ENCODE peak calls at places on chromosome 1, in eight cellular contexts. M is upper lobe of left lung, Y is SK-N-SH, N is K562, J is stomach, T is transverse colon, H is ovary, V is A549. K is an unnamed sample.

GRCh38 chr1:230085178-230085515 is 18.1 kb downstream of the GALNT2 start:
- DNase-seq in N (no peak), Y (no peak), H (no peak), V (no peak), M (no peak), T (no peak), J (no peak), K (no peak)

GRCh38 chr1:204147392-204148097 is 4.3 kb downstream of the ETNK2 start:
- DNase-seq in M (no peak), T (no peak), H (no peak), V (no peak), N (no peak), J (no peak), Y (no peak), K (no peak)

GRCh38 chr1:43308635-43309580 is 8.1 kb downstream of the TIE1 start:
- DNase-seq in V (no peak), H (no peak), J (no peak), Y (no peak), T (no peak), N (no peak), M (peak), K (no peak)

GRCh38 chr1:37038079-37038702 is 3.9 kb upstream of the GRIK3 start:
- DNase-seq in T (no peak), H (no peak), J (no peak), M (no peak), N (no peak), V (peak), Y (peak), K (no peak)

GRCh38 chr1:206557636-206558473 is 50.5 kb downstream of the RASSF5 start:
- DNase-seq in N (no peak), V (no peak), J (peak), M (no peak), Y (peak), T (no peak), H (no peak), K (no peak)

GRCh38 chr1:97849350-97850339 is 71.2 kb downstream of the DPYD start:
- DNase-seq in N (no peak), J (no peak), H (no peak), Y (no peak), T (no peak), V (peak), M (no peak), K (no peak)

GRCh38 chr1:20076223-20076622 is 6.2 kb downstream of the PLA2G5 start:
- DNase-seq in M (no peak), Y (no peak), J (no peak), H (no peak), N (no peak), T (no peak), V (no peak), K (no peak)

GRCh38 chr1:35561297-35561971 is 3.8 kb downstream of the NCDN start:
- DNase-seq in M (no peak), N (no peak), Y (peak), H (no peak), J (no peak), V (no peak), T (no peak), K (no peak)

GRCh38 chr1:116886532-116886931 is 23.2 kb upstream of the PTGFRN start:
- DNase-seq in H (no peak), M (no peak), Y (no peak), J (no peak), T (no peak), V (no peak), N (no peak), K (no peak)

GRCh38 chr1:30804822-30805221 is 47.2 kb upstream of the LAPTM5 start:
- DNase-seq in T (no peak), J (no peak), Y (no peak), V (no peak), H (no peak), N (no peak), M (no peak), K (no peak)

GRCh38 chr1:244704107-244704506 is 51.2 kb downstream of the DESI2 start:
- DNase-seq in T (no peak), V (no peak), M (no peak), N (no peak), J (no peak), Y (no peak), H (no peak), K (no peak)

GRCh38 chr1:85344256-85344694 is 67.8 kb upstream of the BCL10 start:
- DNase-seq in H (no peak), N (no peak), V (peak), M (no peak), Y (peak), J (peak), T (peak), K (no peak)

GRCh38 chr1:184910596-184910995 is 63.7 kb downstream of the NIBAN1 start:
- DNase-seq in Y (no peak), J (peak), N (no peak), V (no peak), H (peak), M (no peak), T (peak), K (peak)

GRCh38 chr1:216945506-216946080 is 222.4 kb upstream of the ESRRG start:
- DNase-seq in Y (no peak), J (no peak), N (no peak), M (no peak), T (no peak), H (no peak), V (no peak), K (no peak)

GRCh38 chr1:175493999-175494336 is 249.4 kb downstream of the TNR start:
- DNase-seq in J (no peak), N (no peak), H (no peak), Y (no peak), T (no peak), V (no peak), M (peak), K (no peak)

GRCh38 chr1:98046031-98046641 is 125.3 kb upstream of the DPYD start:
- DNase-seq in M (peak), J (no peak), H (no peak), T (no peak), V (no peak), Y (peak), N (no peak), K (no peak)

GRCh38 chr1:209335090-209335692 is 248.3 kb upstream of the CAMK1G start:
- DNase-seq in J (peak), H (no peak), Y (peak), T (no peak), M (no peak), V (peak), N (peak), K (peak)

GRCh38 chr1:31376374-31377134 is 3.7 kb upstream of the FABP3 start:
- DNase-seq in N (peak), Y (peak), M (no peak), H (no peak), V (peak), J (no peak), T (no peak), K (no peak)

GRCh38 chr1:168243636-168244212 is 17.9 kb downstream of the SFT2D2 start:
- DNase-seq in H (no peak), N (no peak), V (no peak), T (no peak), Y (no peak), M (no peak), J (no peak), K (no peak)

GRCh38 chr1:213977486-213977842 is 10.3 kb upstream of the PROX1 start:
- DNase-seq in M (no peak), Y (no peak), V (no peak), T (no peak), H (peak), J (peak), N (no peak), K (no peak)

GRCh38 chr1:174131032-174131638 is 28.2 kb upstream of the RABGAP1L start:
- DNase-seq in H (no peak), V (no peak), T (no peak), J (no peak), M (peak), N (no peak), Y (no peak), K (no peak)

GRCh38 chr1:77146270-77146669 is 73.0 kb downstream of the PIGK start:
- DNase-seq in H (no peak), V (no peak), M (no peak), J (no peak), T (no peak), N (no peak), Y (no peak), K (no peak)

GRCh38 chr1:215083408-215083961 is 948 bp downstream of the KCNK2 start:
- DNase-seq in H (no peak), J (no peak), V (no peak), Y (peak), T (no peak), N (no peak), M (no peak), K (peak)

GRCh38 chr1:88035578-88035977 is 648.5 kb upstream of the PKN2 start:
- DNase-seq in J (no peak), V (no peak), M (peak), T (no peak), H (no peak), Y (no peak), N (no peak), K (no peak)

GRCh38 chr1:204885790-204886189 is 15.1 kb downstream of the NFASC start:
- DNase-seq in T (no peak), N (no peak), H (no peak), V (no peak), Y (no peak), M (no peak), J (no peak), K (no peak)

DNA sequence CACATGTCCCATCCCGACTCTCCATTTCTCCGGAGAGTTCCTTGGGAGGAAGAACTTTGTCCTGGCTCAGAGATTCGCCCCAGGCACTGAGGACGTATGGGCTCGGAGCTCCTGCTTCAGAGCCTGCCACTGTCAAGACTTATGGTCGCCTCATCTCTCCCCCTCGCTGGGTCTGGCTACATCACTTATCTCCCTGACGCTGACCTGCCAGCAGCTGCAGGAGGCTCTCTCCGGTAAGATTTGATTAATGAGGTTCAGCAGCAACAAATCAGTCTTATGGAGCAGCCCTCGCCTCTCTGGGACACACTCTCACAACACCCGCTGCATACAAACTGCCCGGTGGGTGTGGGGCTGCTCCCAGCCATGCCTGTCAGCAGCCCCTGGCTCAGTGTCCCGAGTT is 297.9 kb downstream of the RRAGC start:
- DNase-seq in V (no peak), M (no peak), Y (no peak), T (no peak), J (no peak), H (no peak), N (no peak), K (no peak)
- TF ChIP-seq EP300 in V (no peak), M (no peak), Y (no peak), T (no peak), J (no peak), H (no peak), N (no peak), K (no peak)

DNA sequence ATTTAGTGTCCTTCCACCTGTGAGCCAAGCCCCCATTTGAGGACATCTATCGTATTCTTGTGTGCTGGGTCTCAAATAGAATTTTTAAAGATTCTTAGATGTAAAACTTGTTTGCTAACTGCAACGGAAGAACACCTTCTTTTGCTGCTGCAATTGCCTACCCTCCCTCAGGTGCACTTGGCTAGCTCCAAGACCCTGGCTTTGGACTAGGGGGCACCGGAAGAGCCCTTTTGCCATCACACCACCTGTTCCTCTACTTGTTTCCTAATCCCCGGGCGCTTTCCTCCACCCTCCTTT is 1.1 kb upstream of the HMGN2 start:
- DNase-seq in T (no peak), N (no peak), J (no peak), M (no peak), Y (no peak), H (no peak), V (no peak), K (no peak)
- H3K27ac ChIP-seq in T (peak), N (no peak), J (no peak), M (peak), Y (no peak), H (no peak), V (peak), K (peak)

GRCh38 chr1:12143631-12144155 is 23.1 kb upstream of the TNFRSF1B start:
- DNase-seq in T (peak), Y (no peak), H (peak), V (no peak), J (peak), N (no peak), M (no peak), K (peak)

GRCh38 chr1:12141533-12141855 is 25.3 kb upstream of the TNFRSF1B start:
- DNase-seq in Y (no peak), J (no peak), T (no peak), H (no peak), V (no peak), M (no peak), N (no peak), K (no peak)

GRCh38 chr1:12142891-12143630 is 23.7 kb upstream of the TNFRSF1B start:
- DNase-seq in H (peak), J (no peak), Y (no peak), N (no peak), M (peak), V (no peak), T (no peak), K (peak)

GRCh38 chr1:12140676-12141532 is 25.9 kb upstream of the TNFRSF1B start:
- DNase-seq in T (no peak), H (no peak), Y (no peak), V (no peak), N (no peak), J (no peak), M (peak), K (no peak)

GRCh38 chr1:12142141-12142823 is 24.5 kb upstream of the TNFRSF1B start:
- DNase-seq in M (peak), V (no peak), Y (no peak), T (no peak), N (no peak), J (no peak), H (peak), K (no peak)
- TF ChIP-seq EP300 in M (no peak), V (no peak), Y (no peak), T (no peak), N (no peak), J (no peak), H (no peak), K (no peak)

GRCh38 chr1:80668370-80668769 is 1132.4 kb upstream of the ADGRL2 start:
- DNase-seq in Y (no peak), H (no peak), T (no peak), N (no peak), V (no peak), J (no peak), M (no peak), K (no peak)

GRCh38 chr1:80678438-80678837 is 1122.3 kb upstream of the ADGRL2 start:
- DNase-seq in N (no peak), M (no peak), Y (no peak), T (no peak), H (no peak), J (no peak), V (no peak), K (no peak)

GRCh38 chr1:80675469-80675868 is 1125.3 kb upstream of the ADGRL2 start:
- DNase-seq in M (no peak), V (no peak), J (no peak), H (no peak), T (no peak), N (no peak), Y (no peak), K (no peak)

DNA sequence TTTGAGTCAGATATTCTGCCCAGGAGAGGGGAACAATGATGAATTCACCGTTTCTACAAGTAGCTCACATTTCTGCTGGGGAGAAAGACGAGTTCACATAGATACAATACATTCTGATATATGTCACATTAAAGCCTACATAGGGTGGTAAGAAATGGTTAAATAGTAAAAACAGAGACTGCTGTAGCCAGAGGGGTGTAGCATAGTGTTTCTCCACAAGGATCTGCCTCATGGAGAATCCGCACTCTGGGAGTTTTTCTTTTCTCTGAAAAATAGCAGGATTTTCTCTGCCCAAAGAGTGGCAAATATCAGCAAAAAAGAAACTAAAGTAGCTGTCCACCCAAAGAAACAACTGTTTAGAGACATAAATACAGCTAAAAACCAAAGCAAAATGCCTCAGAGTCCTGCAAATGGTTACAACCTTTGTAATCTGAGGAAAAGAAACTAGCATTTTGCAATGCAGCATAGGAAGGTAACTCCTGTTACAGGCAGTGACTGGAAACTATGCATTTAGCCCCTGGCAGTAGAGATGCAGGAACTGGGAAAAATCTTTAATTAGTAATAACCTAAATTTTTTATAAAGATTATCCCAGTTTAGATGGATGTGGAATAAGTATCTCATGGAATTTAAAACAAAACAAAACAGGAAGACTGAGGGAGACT is 1126.7 kb upstream of the ADGRL2 start:
- DNase-seq in H (no peak), M (no peak), N (no peak), J (no peak), V (no peak), T (no peak), Y (no peak), K (no peak)
- H3K27ac ChIP-seq in H (no peak), M (no peak), N (no peak), J (no peak), V (no peak), T (no peak), Y (no peak), K (no peak)

DNA sequence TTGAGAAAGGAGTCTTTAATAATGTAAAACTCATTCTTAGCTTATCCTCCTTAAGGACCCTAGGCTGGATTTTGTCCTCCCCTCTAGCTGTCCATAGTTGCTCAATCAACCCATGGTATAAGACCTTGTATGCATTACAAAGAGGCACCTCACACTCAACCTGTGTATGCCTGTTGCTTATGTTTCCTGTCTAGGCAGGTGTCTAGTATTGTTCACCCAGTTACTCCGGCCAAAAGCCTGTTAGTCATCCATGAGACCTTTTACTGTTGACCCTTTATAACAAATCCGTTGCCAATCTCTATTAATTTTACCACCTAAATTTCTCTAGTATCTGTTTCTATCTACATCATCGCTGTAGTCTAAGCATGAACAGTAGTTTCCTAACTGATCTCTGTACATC is 3.7 kb downstream of the LYPLAL1 start:
- DNase-seq in J (no peak), N (no peak), T (no peak), V (no peak), Y (no peak), M (no peak), H (no peak), K (no peak)
- TF ChIP-seq EP300 in J (no peak), N (no peak), T (no peak), V (no peak), Y (no peak), M (no peak), H (no peak), K (no peak)

GRCh38 chr1:21339402-21340229 is 49.4 kb upstream of the ECE1 start:
- DNase-seq in H (no peak), N (no peak), J (no peak), M (no peak), T (no peak), V (no peak), Y (no peak), K (no peak)
- H3K27ac ChIP-seq in H (peak), N (no peak), J (peak), M (peak), T (peak), V (peak), Y (no peak), K (peak)

GRCh38 chr1:61083014-61083798 is 845 bp downstream of the NFIA start:
- DNase-seq in N (peak), V (no peak), H (peak), T (peak), J (peak), Y (peak), M (peak), K (no peak)
- TF ChIP-seq EP300 in N (no peak), V (no peak), H (no peak), T (no peak), J (no peak), Y (no peak), M (no peak), K (peak)

GRCh38 chr1:67646145-67647035 is 38.6 kb upstream of the GADD45A start:
- DNase-seq in H (peak), T (no peak), Y (peak), M (no peak), V (no peak), J (no peak), N (peak), K (no peak)
- H3K27ac ChIP-seq in H (peak), T (peak), Y (peak), M (peak), V (peak), J (no peak), N (peak), K (peak)

K was measured in tibial nerve.